ENCODE peak calls at places on chromosome 2, in eight cellular contexts. O, Y, G, M, C, E, A and J are unnamed samples. For H3K36me3, the result is how much of the 10 kb centered on the place peaks cover.

GRCh38 chr2:110716959-110717645 is 15.3 kb upstream of the ACOXL start:
- DNase-seq in O (no peak), Y (no peak), G (no peak), M (no peak), C (no peak), E (no peak), A (peak), J (no peak)

GRCh38 chr2:104385743-104386142 is 468.2 kb upstream of the POU3F3 start:
- DNase-seq in O (no peak), Y (no peak), G (no peak), M (no peak), C (no peak), E (no peak), A (no peak), J (no peak)

GRCh38 chr2:45879406-45879805 is 227.9 kb downstream of the PRKCE start:
- DNase-seq in O (no peak), Y (no peak), G (no peak), M (no peak), C (no peak), E (no peak), A (no peak), J (no peak)

GRCh38 chr2:221589696-221590095 is 17.6 kb upstream of the EPHA4 start:
- DNase-seq in O (no peak), Y (no peak), G (no peak), M (no peak), C (no peak), E (no peak), A (no peak), J (no peak)

GRCh38 chr2:229610359-229610758 is 104.0 kb downstream of the DNER start:
- DNase-seq in O (no peak), Y (no peak), G (no peak), M (no peak), C (no peak), E (no peak), A (peak), J (no peak)

GRCh38 chr2:237227190-237227988 is 141.7 kb downstream of the COPS8 start:
- DNase-seq in O (no peak), Y (no peak), G (no peak), M (no peak), C (no peak), E (no peak), A (peak), J (no peak)

GRCh38 chr2:48218169-48218568 is 311.8 kb upstream of the STON1 start:
- DNase-seq in O (no peak), Y (no peak), G (no peak), M (no peak), C (no peak), E (no peak), A (no peak), J (no peak)

GRCh38 chr2:21012557-21012937 is 31.3 kb downstream of the APOB start:
- DNase-seq in O (no peak), Y (no peak), G (no peak), M (no peak), C (no peak), E (no peak), A (no peak), J (no peak)

GRCh38 chr2:144437636-144438035 is 82.3 kb downstream of the ZEB2 start:
- DNase-seq in O (no peak), Y (no peak), G (no peak), M (no peak), C (no peak), E (no peak), A (no peak), J (no peak)

GRCh38 chr2:157480182-157480961 is 36.5 kb upstream of the CYTIP start:
- DNase-seq in O (peak), Y (peak), G (no peak), M (no peak), C (no peak), E (no peak), A (peak), J (no peak)

GRCh38 chr2:231138699-231139098 is 13.9 kb upstream of the HTR2B start:
- DNase-seq in O (no peak), Y (no peak), G (no peak), M (no peak), C (no peak), E (no peak), A (no peak), J (no peak)

GRCh38 chr2:59790186-59791142 is 763.0 kb downstream of the BCL11A start:
- DNase-seq in O (no peak), Y (no peak), G (no peak), M (no peak), C (no peak), E (no peak), A (no peak), J (no peak)

GRCh38 chr2:85866165-85866659 is 22.6 kb downstream of the ST3GAL5 start:
- DNase-seq in O (no peak), Y (no peak), G (no peak), M (no peak), C (no peak), E (no peak), A (peak), J (no peak)

GRCh38 chr2:109217362-109218086 is 88.5 kb downstream of the SH3RF3 start:
- DNase-seq in O (no peak), Y (peak), G (peak), M (no peak), C (no peak), E (no peak), A (peak), J (no peak)

GRCh38 chr2:238439093-238439849 is 12.5 kb downstream of the ASB1 start:
- DNase-seq in O (no peak), Y (peak), G (no peak), M (no peak), C (no peak), E (no peak), A (peak), J (no peak)

DNA sequence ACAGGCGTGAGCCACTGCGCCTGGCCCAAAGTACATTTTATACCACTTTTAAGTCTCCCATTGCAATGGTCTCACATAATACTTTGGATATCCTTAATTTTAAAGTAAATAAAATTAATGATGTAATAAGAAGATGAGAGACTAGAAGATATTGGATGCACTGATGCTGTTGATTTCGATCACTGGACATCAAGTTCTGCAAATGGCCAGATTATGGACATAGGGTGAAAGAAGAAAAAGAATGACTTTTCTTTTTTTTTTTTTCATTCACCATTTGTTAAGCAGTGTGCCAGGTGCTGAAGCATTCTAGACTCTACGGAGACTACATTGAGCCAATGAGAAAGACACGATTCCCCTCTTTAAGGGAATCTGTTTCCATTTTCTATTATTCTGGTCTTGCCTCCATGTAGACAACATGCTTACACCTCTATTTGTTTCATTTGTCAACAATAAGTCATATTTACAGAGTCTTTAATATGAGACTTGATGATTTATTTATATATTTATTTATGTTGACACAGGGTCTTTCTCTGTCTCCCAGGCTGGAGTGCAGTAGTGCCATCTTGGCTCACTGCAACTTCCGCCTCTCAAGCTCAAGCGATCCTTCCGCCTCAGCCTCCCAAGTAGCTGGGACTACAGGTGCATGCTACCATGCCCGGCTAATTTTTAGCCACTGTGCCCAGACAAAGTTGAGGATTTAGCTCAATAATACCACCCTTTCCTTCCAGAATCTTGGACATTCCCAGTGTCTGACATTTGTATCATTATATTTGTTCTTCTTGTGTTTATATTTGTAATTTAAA is 23.7 kb downstream of the FN1 start:
- DNase-seq in O (no peak), Y (no peak), G (no peak), M (no peak), C (no peak), E (no peak), A (no peak), J (no peak)
- H3K36me3 ChIP-seq in O (under half), Y (under half), G (under half), M (under half), C (under half), E (under half), A (under half), J (under half)

GRCh38 chr2:164621761-164622105 is 451 bp upstream of the GRB14 start:
- DNase-seq in O (no peak), Y (no peak), G (no peak), M (no peak), C (no peak), E (no peak), A (no peak), J (no peak)

GRCh38 chr2:164624296-164624695 is 3.0 kb upstream of the GRB14 start:
- DNase-seq in O (no peak), Y (no peak), G (no peak), M (no peak), C (no peak), E (no peak), A (peak), J (no peak)

GRCh38 chr2:164625378-164625971 is 4.2 kb upstream of the GRB14 start:
- DNase-seq in O (no peak), Y (no peak), G (no peak), M (no peak), C (no peak), E (no peak), A (peak), J (no peak)

GRCh38 chr2:164620873-164621760 is at the start of gene GRB14:
- DNase-seq in O (peak), Y (no peak), G (peak), M (peak), C (no peak), E (no peak), A (peak), J (no peak)

GRCh38 chr2:164622338-164623106 is 1.2 kb upstream of the GRB14 start:
- DNase-seq in O (no peak), Y (no peak), G (no peak), M (no peak), C (no peak), E (no peak), A (no peak), J (no peak)
- H3K4me3 ChIP-seq in O (no peak), Y (no peak), G (no peak), M (no peak), C (no peak), E (no peak), A (no peak), J (no peak)

GRCh38 chr2:218577482-218578220 is 9.0 kb downstream of the CNOT9 start:
- DNase-seq in O (no peak), Y (no peak), G (no peak), M (peak), C (no peak), E (no peak), A (no peak), J (no peak)
- H3K36me3 ChIP-seq in O (under half), Y (under half), G (under half), M (under half), C (under half), E (under half), A (under half), J (under half)

DNA sequence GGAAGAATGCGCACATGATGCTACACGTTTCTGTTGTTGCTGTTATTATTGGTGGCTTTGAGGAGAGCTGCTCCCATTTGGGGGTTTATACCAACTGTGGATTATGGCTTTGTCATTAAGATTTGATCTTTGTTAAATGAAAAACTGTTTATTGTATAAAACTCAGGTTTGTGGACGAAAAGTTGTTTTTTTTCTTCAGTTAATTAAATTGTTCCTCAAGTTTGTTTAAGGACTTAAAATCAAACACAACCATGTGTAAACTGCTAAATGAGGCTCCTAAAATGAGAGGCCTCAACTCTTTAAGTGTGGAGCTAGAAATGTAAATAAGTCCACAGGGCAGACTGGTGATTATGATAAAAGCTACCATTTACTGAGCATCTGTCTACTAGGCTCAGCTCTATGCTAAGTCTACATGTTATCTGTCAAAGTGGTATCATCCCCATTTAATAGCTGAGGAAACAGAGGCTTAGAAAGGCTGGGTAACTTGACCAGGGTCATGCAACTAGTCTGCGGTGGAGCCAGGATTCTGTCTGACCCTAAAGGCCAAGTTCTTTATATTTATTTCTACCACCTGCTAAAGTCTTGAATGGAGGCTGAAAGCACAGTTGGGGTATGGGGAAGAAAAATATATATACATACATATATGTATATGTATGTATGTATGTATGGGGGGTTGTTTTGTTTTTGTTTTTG is 4.1 kb downstream of the MYCN start:
- DNase-seq in O (no peak), Y (no peak), G (no peak), M (no peak), C (no peak), E (no peak), A (no peak), J (no peak)
- H3K4me3 ChIP-seq in O (no peak), Y (no peak), G (no peak), M (peak), C (no peak), E (no peak), A (no peak), J (no peak)

GRCh38 chr2:69335291-69335690 is 51.7 kb downstream of the GFPT1 start:
- DNase-seq in O (no peak), Y (no peak), G (no peak), M (no peak), C (no peak), E (no peak), A (no peak), J (no peak)
- H3K36me3 ChIP-seq in O (under half), Y (under half), G (under half), M (under half), C (under half), E (under half), A (under half), J (under half)

GRCh38 chr2:97267411-97268074 is 154.6 kb downstream of the ANKRD36 start:
- DNase-seq in O (no peak), Y (peak), G (peak), M (no peak), C (no peak), E (no peak), A (no peak), J (peak)
- H3K4me3 ChIP-seq in O (no peak), Y (no peak), G (no peak), M (no peak), C (no peak), E (no peak), A (no peak), J (no peak)

GRCh38 chr2:46960618-46961017 is 45.0 kb upstream of the MCFD2 start:
- DNase-seq in O (no peak), Y (no peak), G (no peak), M (no peak), C (no peak), E (no peak), A (no peak), J (no peak)
- H3K36me3 ChIP-seq in O (under half), Y (under half), G (under half), M (under half), C (under half), E (under half), A (under half), J (half or more)

GRCh38 chr2:13067508-13067907 is 350.8 kb downstream of the TRIB2 start:
- DNase-seq in O (no peak), Y (no peak), G (no peak), M (no peak), C (no peak), E (no peak), A (no peak), J (no peak)

GRCh38 chr2:13066673-13067072 is 349.9 kb downstream of the TRIB2 start:
- DNase-seq in O (no peak), Y (no peak), G (no peak), M (no peak), C (no peak), E (no peak), A (no peak), J (no peak)
- H3K4me3 ChIP-seq in O (no peak), Y (no peak), G (no peak), M (no peak), C (no peak), E (no peak), A (no peak), J (no peak)

GRCh38 chr2:218224206-218224605 is 7.2 kb downstream of the ARPC2 start:
- DNase-seq in O (no peak), Y (no peak), G (no peak), M (no peak), C (no peak), E (no peak), A (no peak), J (no peak)

GRCh38 chr2:218219934-218220333 is 2.9 kb downstream of the ARPC2 start:
- DNase-seq in O (no peak), Y (no peak), G (peak), M (no peak), C (no peak), E (no peak), A (no peak), J (no peak)

GRCh38 chr2:218226903-218227302 is 9.9 kb downstream of the ARPC2 start:
- DNase-seq in O (no peak), Y (no peak), G (no peak), M (no peak), C (no peak), E (no peak), A (no peak), J (no peak)

GRCh38 chr2:218221015-218221414 is 4.0 kb downstream of the ARPC2 start:
- DNase-seq in O (no peak), Y (no peak), G (no peak), M (no peak), C (no peak), E (no peak), A (peak), J (no peak)

DNA sequence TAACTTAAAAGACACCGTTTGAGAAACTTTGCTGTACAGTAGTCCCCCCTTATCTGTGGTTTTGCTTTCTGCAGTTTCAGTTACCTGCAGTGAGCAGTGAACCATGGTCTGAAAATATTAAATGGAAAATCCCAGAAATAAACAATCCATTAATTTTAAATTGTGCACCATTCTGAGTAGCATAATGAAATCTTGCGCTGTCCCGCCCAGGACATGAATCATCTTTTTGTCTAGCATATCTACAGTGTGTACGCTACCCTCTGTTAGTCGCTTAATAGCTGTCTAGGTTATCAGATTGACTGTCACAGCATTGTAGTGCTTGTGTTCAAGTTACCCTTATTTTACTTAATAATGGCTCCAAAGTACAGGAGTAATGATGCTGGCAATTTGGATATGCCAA is 6.1 kb downstream of the ARPC2 start:
- DNase-seq in O (no peak), Y (no peak), G (no peak), M (no peak), C (no peak), E (no peak), A (peak), J (no peak)
- H3K36me3 ChIP-seq in O (under half), Y (under half), G (under half), M (under half), C (under half), E (under half), A (under half), J (under half)